ENCODE peak calls at places on chromosome 15, in ten cellular contexts. S is NCI-H2171 treated with DMSO at 0.1 percent for 48 hours; Z is nephron progenitor cell; K is RPMI7951; R is MV-4-11; B is GM10248; N is RKO; U is OCI-LY7; T is lower leg skin; P is activated T-cell treated with anti-CD3 and anti-CD28 coated beads, Interleukin-2, amount 50 U/mL, for 4 hours. I is an unnamed sample.

GRCh38 chr15:84937144-84937543 is 44.5 kb upstream of the PDE8A start:
- DNase-seq in S (peak; percentile 42), U (peak; percentile 9), Z (no peak), R (no peak), K (no peak), N (no peak), B (no peak), P (no peak), T (no peak), I (no peak)

GRCh38 chr15:67070892-67071664 is 5.7 kb downstream of the SMAD3 start:
- DNase-seq in B (no peak), T (no peak), P (no peak), K (no peak), Z (no peak), R (no peak), N (no peak), S (no peak), U (no peak), I (no peak)

GRCh38 chr15:71458089-71458660 is 342.9 kb downstream of the THSD4 start:
- DNase-seq in U (no peak), T (no peak), Z (no peak), K (no peak), S (no peak), R (no peak), P (no peak), B (no peak), N (no peak), I (no peak)

GRCh38 chr15:59993041-59993750 is 10.9 kb upstream of the FOXB1 start:
- DNase-seq in N (no peak), S (no peak), K (no peak), Z (no peak), U (no peak), P (no peak), R (no peak), T (no peak), B (no peak), I (no peak)

GRCh38 chr15:59410448-59410896 is 27.5 kb upstream of the FAM81A start:
- DNase-seq in N (no peak), U (peak; percentile 55), P (no peak), Z (no peak), B (no peak), S (no peak), T (no peak), K (peak; percentile 20), R (peak; percentile 87), I (no peak)

GRCh38 chr15:71083349-71083748 is 31.9 kb upstream of the THSD4 start:
- DNase-seq in S (no peak), B (no peak), Z (no peak), R (no peak), U (no peak), N (no peak), T (no peak), K (peak; percentile 97), P (no peak), I (no peak)

GRCh38 chr15:40053234-40054055 is 14.5 kb upstream of the SRP14 start:
- DNase-seq in S (no peak), N (no peak), Z (no peak), K (peak; percentile 77), U (no peak), R (no peak), P (no peak), T (no peak), B (no peak), I (no peak)

GRCh38 chr15:90306560-90306959 is 41.1 kb downstream of the NGRN start:
- DNase-seq in S (no peak), T (peak; percentile 52), B (peak; percentile 63), K (no peak), P (no peak), R (peak; percentile 72), Z (no peak), N (no peak), U (no peak), I (peak; percentile 49)

GRCh38 chr15:39581501-39582285 is 814 bp downstream of the THBS1 start:
- DNase-seq in N (no peak), T (peak; percentile 92), P (no peak), R (peak; percentile 12), K (peak; percentile 74), U (no peak), B (no peak), Z (peak; percentile 54), S (no peak), I (no peak)

GRCh38 chr15:67184208-67184925 is 70.1 kb downstream of the AAGAB start:
- DNase-seq in K (no peak), P (no peak), Z (no peak), T (peak; percentile 85), U (no peak), N (no peak), S (no peak), B (no peak), R (no peak), I (peak; percentile 12)

GRCh38 chr15:39204031-39204430 is 376.8 kb upstream of the THBS1 start:
- DNase-seq in T (no peak), R (no peak), Z (no peak), B (no peak), S (no peak), U (no peak), K (peak; percentile 39), P (no peak), N (no peak), I (no peak)

GRCh38 chr15:73127302-73127936 is 75.2 kb downstream of the NEO1 start:
- DNase-seq in K (peak; percentile 42), R (peak; percentile 36), P (no peak), S (peak; percentile 36), Z (peak; percentile 25), B (peak; percentile 32), U (peak; percentile 49), T (no peak), N (peak; percentile 37), I (peak; percentile 36)

GRCh38 chr15:40766906-40767837 is 2.6 kb upstream of the C15orf62 start:
- DNase-seq in T (no peak), Z (no peak), U (no peak), K (no peak), R (no peak), S (no peak), P (no peak), B (no peak), N (peak; percentile 34), I (no peak)

GRCh38 chr15:40846846-40847224 is 3.0 kb downstream of the SPINT1 start:
- DNase-seq in R (no peak), U (no peak), N (no peak), P (no peak), K (no peak), B (no peak), S (no peak), Z (no peak), T (no peak), I (no peak)

GRCh38 chr15:94061041-94061440 is 170.3 kb upstream of the MCTP2 start:
- DNase-seq in P (no peak), T (no peak), R (no peak), K (peak; percentile 62), U (no peak), B (no peak), N (peak; percentile 13), S (no peak), Z (no peak), I (no peak)

GRCh38 chr15:60212536-60212935 is 185.2 kb downstream of the ANXA2 start:
- DNase-seq in S (no peak), P (no peak), U (no peak), N (peak; percentile 3), T (no peak), B (no peak), R (no peak), Z (no peak), K (peak; percentile 31), I (no peak)

I was measured in activated CD4-positive, alpha-beta memory T cell treated with anti-CD3 and anti-CD28 coated beads, Interleukin-2, amount 10 ng/mL, durations not matched to agents 7 days and 5 days.